ENCODE peak calls at places on chromosomes 11 and 22, in ten cellular contexts. A is ovary, P is astrocyte of the spinal cord, G is T-helper 2 cell, T is dermis microvascular lymphatic vessel endothelial cell, D is lung microvascular endothelial cell, H is NCI-H1105 treated with DMSO at 0.1 percent for 48 hours, W is tibial artery, J is AG10803, K is upper lobe of right lung. E is an unnamed sample.

GRCh38 chr11:23310276-23310675 is 450.0 kb upstream of the CCDC179 start:
- DNase-seq in A (no peak), P (peak), G (no peak), T (no peak), D (no peak), H (no peak), W (no peak), J (peak), K (no peak), E (no peak)

GRCh38 chr22:46453006-46453828 is 84.2 kb downstream of the CELSR1 start:
- DNase-seq in A (no peak), P (no peak), G (no peak), T (no peak), D (no peak), H (no peak), W (no peak), J (no peak), K (no peak), E (no peak)

GRCh38 chr22:43435851-43436535 is 24.2 kb downstream of the MPPED1 start:
- DNase-seq in A (no peak), P (no peak), G (no peak), T (no peak), D (no peak), H (no peak), W (peak), J (no peak), K (peak), E (no peak)

GRCh38 chr22:43269325-43270040 is 73.7 kb downstream of the SCUBE1 start:
- DNase-seq in A (no peak), P (no peak), G (no peak), T (no peak), D (no peak), H (no peak), W (no peak), J (no peak), K (no peak), E (no peak)

GRCh38 chr11:61752117-61752924 is at the start of gene MYRF:
- DNase-seq in A (peak), P (no peak), G (peak), T (peak), D (peak), H (peak), W (no peak), J (no peak), K (peak), E (no peak)

GRCh38 chr11:37907461-37908223 is 1309.6 kb upstream of the RAG2 start:
- DNase-seq in A (no peak), P (no peak), G (no peak), T (no peak), D (no peak), H (no peak), W (no peak), J (no peak), K (no peak), E (no peak)

GRCh38 chr11:106421673-106422292 is 344.3 kb downstream of the AASDHPPT start:
- DNase-seq in A (no peak), P (no peak), G (no peak), T (no peak), D (no peak), H (no peak), W (no peak), J (no peak), K (no peak), E (no peak)

GRCh38 chr11:78197816-78198215 is 9.1 kb downstream of the USP35 start:
- DNase-seq in A (no peak), P (no peak), G (no peak), T (no peak), D (no peak), H (no peak), W (peak), J (no peak), K (no peak), E (no peak)

GRCh38 chr11:128422576-128423370 is 164.6 kb downstream of the ETS1 start:
- DNase-seq in A (no peak), P (no peak), G (peak), T (no peak), D (no peak), H (peak), W (no peak), J (no peak), K (no peak), E (no peak)

GRCh38 chr11:108177570-108177969 is 44.9 kb downstream of the NPAT start:
- DNase-seq in A (no peak), P (no peak), G (no peak), T (no peak), D (no peak), H (no peak), W (no peak), J (no peak), K (no peak), E (no peak)

GRCh38 chr11:12455938-12456337 is 78.6 kb downstream of the PARVA start:
- DNase-seq in A (no peak), P (peak), G (no peak), T (no peak), D (peak), H (no peak), W (no peak), J (peak), K (no peak), E (no peak)

GRCh38 chr22:31345331-31346254 is 553 bp downstream of the PATZ1 start:
- DNase-seq in A (peak), P (peak), G (peak), T (peak), D (peak), H (peak), W (peak), J (peak), K (peak), E (peak)

GRCh38 chr11:83092488-83093384 is 21.0 kb upstream of the RAB30 start:
- DNase-seq in A (no peak), P (peak), G (no peak), T (peak), D (peak), H (no peak), W (no peak), J (no peak), K (no peak), E (no peak)

GRCh38 chr11:4125141-4125540 is 30.5 kb downstream of the RRM1 start:
- DNase-seq in A (no peak), P (peak), G (no peak), T (no peak), D (no peak), H (no peak), W (no peak), J (peak), K (no peak), E (no peak)

GRCh38 chr11:92848578-92848977 is 120.9 kb upstream of the MTNR1B start:
- DNase-seq in A (no peak), P (no peak), G (no peak), T (no peak), D (no peak), H (no peak), W (no peak), J (no peak), K (no peak), E (no peak)

GRCh38 chr11:42521994-42522393 is 789.8 kb upstream of the API5 start:
- DNase-seq in A (no peak), P (peak), G (no peak), T (no peak), D (no peak), H (no peak), W (no peak), J (peak), K (no peak), E (no peak)

GRCh38 chr11:132343445-132343844 is 973.0 kb downstream of the NTM start:
- DNase-seq in A (no peak), P (no peak), G (no peak), T (no peak), D (no peak), H (no peak), W (no peak), J (no peak), K (no peak), E (no peak)

GRCh38 chr11:2766166-2766565 is 66.4 kb upstream of the KCNQ1OT1 start:
- DNase-seq in A (peak), P (no peak), G (no peak), T (no peak), D (no peak), H (no peak), W (no peak), J (no peak), K (no peak), E (peak)

GRCh38 chr11:22479133-22479690 is 141.0 kb downstream of the SLC17A6 start:
- DNase-seq in A (no peak), P (no peak), G (no peak), T (no peak), D (no peak), H (no peak), W (no peak), J (peak), K (no peak), E (no peak)